ENCODE peak calls at places on chromosomes 11 and 22, in five cellular contexts. O is esophagus squamous epithelium, F is GM12891, L is heart left ventricle, S is right lobe of liver. B is an unnamed sample.

GRCh38 chr11:97202613-97203292 is 812.9 kb downstream of the JRKL start:
- DNase-seq in F (no peak), L (no peak), S (no peak), O (no peak), B (no peak)

GRCh38 chr22:30404307-30404706 is 7.5 kb downstream of the SEC14L2 start:
- DNase-seq in L (no peak), F (no peak), O (no peak), S (peak; percentile 66), B (no peak)

GRCh38 chr11:33732176-33732575 is 4.0 kb downstream of the CD59 start:
- DNase-seq in F (no peak), L (no peak), S (no peak), O (no peak), B (no peak)

GRCh38 chr11:33000181-33000580 is 15.5 kb upstream of the DEPDC7 start:
- DNase-seq in F (no peak), S (no peak), L (no peak), O (no peak), B (no peak)

GRCh38 chr11:31442086-31442485 is 67.3 kb downstream of the IMMP1L start:
- DNase-seq in S (no peak), O (no peak), F (no peak), L (no peak), B (no peak)

GRCh38 chr22:26579331-26579886 is 10.5 kb downstream of the TPST2 start:
- DNase-seq in O (no peak), L (no peak), F (peak; percentile 62), S (peak; percentile 29), B (peak; percentile 16)

GRCh38 chr22:37291559-37292298 is 9.4 kb downstream of the CYTH4 start:
- DNase-seq in S (no peak), F (no peak), O (no peak), L (no peak), B (no peak)

GRCh38 chr22:29147241-29147919 is 58.3 kb upstream of the EMID1 start:
- DNase-seq in F (no peak), L (no peak), S (no peak), O (no peak), B (no peak)

GRCh38 chr22:17368144-17368726 is 1.0 kb upstream of the CECR2 start:
- DNase-seq in O (no peak), S (no peak), L (no peak), F (no peak), B (no peak)

GRCh38 chr11:8720868-8721739 is 38.5 kb downstream of the RPL27A start:
- DNase-seq in S (no peak), F (no peak), O (no peak), L (no peak), B (no peak)

GRCh38 chr11:19087658-19088057 is 27.1 kb upstream of the MRGPRX2 start:
- DNase-seq in L (no peak), O (no peak), S (no peak), F (no peak), B (no peak)

GRCh38 chr22:30325065-30325720 is 1.5 kb downstream of the TBC1D10A start:
- DNase-seq in L (no peak), S (no peak), F (no peak), O (no peak), B (no peak)

GRCh38 chr22:28034760-28035401 is 115.8 kb upstream of the PITPNB start:
- DNase-seq in F (no peak), L (peak; percentile 88), O (no peak), S (peak; percentile 63), B (peak; percentile 78)

GRCh38 chr22:46996595-46997310 is 234.3 kb downstream of the TBC1D22A start:
- DNase-seq in L (no peak), F (no peak), S (no peak), O (no peak), B (peak; percentile 41)
- TF ChIP-seq POLR2A in L (no peak), F (no peak), S (no peak), O (no peak), B (no peak)

DNA sequence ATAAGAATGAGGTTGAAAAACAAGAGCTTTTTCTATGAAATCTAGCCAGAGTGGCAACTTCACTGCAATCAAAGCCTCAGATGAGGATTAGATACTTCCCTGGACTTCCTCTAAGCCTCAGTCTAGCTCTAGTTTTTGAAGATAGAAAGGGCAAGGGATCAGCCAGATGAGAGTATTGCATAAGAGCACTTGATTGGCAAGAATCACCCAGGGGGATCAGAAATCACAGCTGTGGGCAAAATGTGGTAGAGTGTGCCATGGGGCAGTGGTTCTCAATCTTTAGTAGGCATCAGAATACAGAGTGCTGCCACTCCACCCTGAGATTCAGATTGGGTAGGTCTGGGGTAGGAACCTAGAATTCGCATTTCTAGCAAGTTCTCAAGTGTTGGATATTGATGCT is 82.4 kb downstream of the EXT2 start:
- DNase-seq in O (no peak), F (no peak), S (no peak), L (no peak), B (no peak)
- TF ChIP-seq POLR2A in O (no peak), F (no peak), S (no peak), L (no peak), B (no peak)

GRCh38 chr22:49499433-49500075 is 328.1 kb downstream of the BRD1 start:
- DNase-seq in L (no peak), S (no peak), O (no peak), F (no peak), B (peak; percentile 62)

GRCh38 chr22:49497266-49497665 is 330.4 kb downstream of the BRD1 start:
- DNase-seq in S (no peak), O (no peak), L (no peak), F (no peak), B (no peak)

GRCh38 chr22:49502126-49502826 is 325.4 kb downstream of the BRD1 start:
- DNase-seq in L (no peak), F (no peak), S (no peak), O (no peak), B (no peak)

GRCh38 chr22:49500942-49501395 is 326.7 kb downstream of the BRD1 start:
- DNase-seq in S (no peak), F (no peak), O (no peak), L (no peak), B (peak; percentile 41)

GRCh38 chr22:49500076-49500460 is 327.6 kb downstream of the BRD1 start:
- DNase-seq in L (no peak), S (no peak), O (no peak), F (no peak), B (peak; percentile 57)
- TF ChIP-seq POLR2A in L (no peak), S (no peak), O (no peak), F (no peak), B (no peak)

GRCh38 chr11:66857234-66857926 is 516 bp downstream of the LRFN4 start:
- DNase-seq in L (no peak), O (no peak), S (peak; percentile 27), F (peak; percentile 60), B (no peak)

GRCh38 chr11:66854231-66854661 is 2.6 kb upstream of the LRFN4 start:
- DNase-seq in O (no peak), F (no peak), L (no peak), S (peak; percentile 21), B (no peak)

GRCh38 chr11:66856496-66857233 is at the start of gene LRFN4:
- DNase-seq in F (peak; percentile 80), L (peak; percentile 52), O (peak; percentile 55), S (peak; percentile 59), B (no peak)

GRCh38 chr11:66854729-66855211 is 2.1 kb upstream of the LRFN4 start:
- DNase-seq in S (peak; percentile 21), O (no peak), L (no peak), F (no peak), B (no peak)

GRCh38 chr11:66855574-66856495 is 1.0 kb upstream of the LRFN4 start:
- DNase-seq in O (peak; percentile 55), L (peak; percentile 94), S (peak; percentile 90), F (peak; percentile 100), B (peak; percentile 94)
- TF ChIP-seq POLR2A in O (peak; percentile 64), L (no peak), S (peak; percentile 16), F (peak; percentile 69), B (peak; percentile 89)

GRCh38 chr11:831132-831864 is 1.5 kb upstream of the CD151 start:
- DNase-seq in F (no peak), S (no peak), L (no peak), O (no peak), B (no peak)
- TF ChIP-seq POLR2A in F (no peak), S (no peak), L (no peak), O (no peak), B (no peak)

DNA sequence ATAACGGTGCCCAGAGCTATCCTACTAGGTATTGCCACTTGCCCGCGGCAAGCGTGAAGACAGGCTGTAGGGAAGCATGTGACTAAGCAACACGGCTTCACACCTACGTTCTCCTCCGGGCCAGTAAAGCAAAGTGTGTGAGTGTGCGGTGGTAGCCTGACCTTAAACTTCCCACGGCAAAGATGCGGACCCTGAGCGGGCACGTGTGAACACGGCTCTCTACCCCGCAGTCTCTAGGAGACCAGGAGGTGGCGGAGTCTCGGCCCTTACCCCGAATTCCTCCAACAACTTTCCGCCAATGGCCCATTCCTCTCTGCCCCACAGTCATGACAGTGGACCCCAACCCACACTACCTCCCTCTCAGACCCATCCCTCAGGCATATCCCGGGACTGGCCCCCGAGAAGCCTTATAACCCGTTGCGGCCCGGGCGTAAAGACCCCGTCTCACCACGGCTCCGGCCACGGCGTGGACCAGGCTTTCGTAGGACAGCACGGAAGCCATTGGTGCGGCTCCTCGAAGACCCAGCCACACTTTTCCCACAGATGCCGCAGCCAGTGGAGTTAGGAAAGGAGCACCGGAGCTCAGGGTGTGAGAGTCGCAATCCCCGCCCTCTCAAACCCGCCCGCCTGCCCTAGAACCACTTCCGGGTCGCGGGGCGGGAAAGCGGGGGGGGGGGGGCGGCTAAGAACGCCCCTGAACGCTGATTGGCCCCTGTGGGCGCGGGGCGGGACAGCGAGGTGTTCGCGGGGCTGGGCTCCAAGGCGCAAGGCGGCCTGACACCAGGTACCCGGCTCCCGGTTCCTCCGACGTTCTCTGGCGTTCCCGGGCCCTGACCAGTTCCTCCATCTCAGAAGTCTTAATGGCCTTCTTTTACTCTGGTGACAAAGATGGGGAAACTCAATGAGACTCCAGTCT is at the start of gene SLC25A17:
- DNase-seq in S (peak; percentile 94), O (peak; percentile 16), F (peak; percentile 90), L (peak; percentile 94), B (peak; percentile 94)
- TF ChIP-seq POLR2A in S (peak; percentile 29), O (no peak), F (peak; percentile 64), L (no peak), B (peak; percentile 68)

DNA sequence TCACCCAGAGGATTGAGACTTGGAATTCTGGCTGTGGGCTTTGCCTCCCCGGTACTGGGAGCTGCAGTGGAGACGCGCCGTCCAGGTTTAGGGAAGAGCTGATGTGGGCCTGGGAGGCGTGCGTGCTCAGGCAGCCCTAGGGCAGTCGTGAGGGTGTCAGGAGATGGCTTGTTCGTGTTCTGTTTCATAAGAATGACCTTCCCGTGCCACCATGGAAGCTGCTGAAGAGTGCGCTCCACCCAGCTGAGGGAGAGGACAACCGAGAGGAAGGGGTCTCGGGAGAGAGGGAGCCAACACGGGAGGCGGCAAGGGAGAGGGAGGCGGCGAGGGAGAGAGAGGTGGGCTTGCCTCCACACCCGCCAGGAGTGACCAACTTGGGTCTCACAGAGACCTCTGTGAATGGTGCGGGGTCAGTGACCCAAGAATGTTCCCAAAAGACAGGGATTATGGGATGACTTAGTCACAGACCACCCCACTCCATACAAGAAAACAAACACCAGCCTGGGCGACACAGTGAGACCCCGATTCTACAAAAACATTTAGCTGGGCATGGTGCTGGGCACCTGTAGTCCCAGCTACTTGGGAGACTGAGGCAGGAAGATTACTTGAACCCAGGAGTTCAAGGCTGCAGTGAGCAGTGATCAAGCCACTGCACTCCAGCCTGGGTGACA is 14.7 kb upstream of the TRMU start:
- DNase-seq in L (no peak), S (no peak), O (no peak), F (no peak), B (no peak)
- TF ChIP-seq POLR2A in L (no peak), S (no peak), O (no peak), F (no peak), B (no peak)

GRCh38 chr22:42158456-42159132 is 28.0 kb upstream of the CYP2D6 start:
- DNase-seq in S (no peak), O (no peak), F (no peak), L (no peak), B (no peak)
- TF ChIP-seq POLR2A in S (no peak), O (no peak), F (no peak), L (no peak), B (no peak)

GRCh38 chr11:1253103-1253485 is 30.2 kb downstream of the MUC5B start:
- DNase-seq in O (no peak), L (no peak), F (no peak), S (no peak), B (no peak)
- TF ChIP-seq POLR2A in O (no peak), L (no peak), F (no peak), S (no peak), B (no peak)